ENCODE peak calls at places on chromosomes 2 and 18, in six cellular contexts. D is cardiac muscle cell; R is CD4-positive, alpha-beta T cell; M is B cell; Z is RWPE1; O is dorsolateral prefrontal cortex. L is an unnamed sample.

GRCh38 chr2:190973726-190974628 is 40.0 kb downstream of the STAT1 start:
- DNase-seq in R (no peak), D (no peak), Z (no peak), M (no peak), O (no peak), L (no peak)

GRCh38 chr2:110858135-110858737 is 125.9 kb downstream of the ACOXL start:
- DNase-seq in O (no peak), M (no peak), D (no peak), Z (no peak), R (peak; percentile 36), L (peak; percentile 77)

GRCh38 chr2:188328419-188328818 is 36.7 kb downstream of the GULP1 start:
- DNase-seq in D (no peak), M (no peak), Z (no peak), R (no peak), O (no peak), L (no peak)

GRCh38 chr2:27914793-27915175 is 24.3 kb downstream of the BABAM2 start:
- DNase-seq in D (no peak), Z (no peak), M (no peak), R (no peak), O (no peak), L (no peak)

GRCh38 chr18:10190564-10190963 is 263.9 kb upstream of the APCDD1 start:
- DNase-seq in R (no peak), M (no peak), D (no peak), Z (no peak), O (no peak), L (no peak)

GRCh38 chr18:1760901-1761300 is 810.4 kb downstream of the METTL4 start:
- DNase-seq in O (no peak), M (no peak), D (no peak), R (no peak), Z (peak; percentile 46), L (no peak)

GRCh38 chr2:132980304-132980703 is 310.3 kb upstream of the LYPD1 start:
- DNase-seq in O (no peak), Z (no peak), D (no peak), M (no peak), R (no peak), L (no peak)

GRCh38 chr18:26854292-26854881 is 11.1 kb downstream of the AQP4 start:
- DNase-seq in Z (no peak), O (no peak), R (no peak), D (no peak), M (no peak), L (no peak)

GRCh38 chr2:96690306-96691021 is 47.9 kb downstream of the FER1L5 start:
- DNase-seq in D (no peak), R (no peak), O (peak; percentile 21), Z (no peak), M (no peak), L (no peak)

GRCh38 chr2:26770986-26771586 is 7.0 kb downstream of the SLC35F6 start:
- DNase-seq in M (no peak), Z (peak; percentile 75), R (no peak), D (no peak), O (peak; percentile 56), L (peak; percentile 40)

GRCh38 chr2:216082805-216083204 is 1.1 kb downstream of the TMEM169 start:
- DNase-seq in M (peak; percentile 46), Z (no peak), D (peak; percentile 13), O (peak; percentile 50), R (no peak), L (no peak)

GRCh38 chr2:8674420-8675009 is 7.3 kb upstream of the ID2 start:
- DNase-seq in Z (no peak), M (no peak), O (no peak), D (no peak), R (no peak), L (no peak)

GRCh38 chr2:242004223-242004901 is 134.8 kb downstream of the RTP5 start:
- DNase-seq in M (no peak), O (no peak), R (no peak), D (no peak), Z (no peak), L (no peak)

GRCh38 chr2:18242716-18243115 is 317.7 kb downstream of the RDH14 start:
- DNase-seq in R (no peak), D (no peak), Z (no peak), O (no peak), M (no peak), L (no peak)

GRCh38 chr2:197144183-197144582 is 166.4 kb downstream of the ANKRD44 start:
- DNase-seq in M (no peak), Z (no peak), O (no peak), D (no peak), R (no peak), L (no peak)

GRCh38 chr2:19048593-19049264 is 309.7 kb downstream of the OSR1 start:
- DNase-seq in Z (no peak), R (no peak), O (no peak), D (no peak), M (no peak), L (no peak)

GRCh38 chr2:236659758-236660150 is 90.1 kb downstream of the ACKR3 start:
- DNase-seq in Z (no peak), O (no peak), D (no peak), R (no peak), M (no peak), L (no peak)

GRCh38 chr18:77088977-77089795 is 43.4 kb downstream of the MBP start:
- DNase-seq in O (no peak), M (no peak), D (no peak), R (no peak), Z (peak; percentile 76), L (no peak)

GRCh38 chr2:150876201-150877085 is 385.2 kb downstream of the RBM43 start:
- DNase-seq in M (no peak), D (peak; percentile 3), O (no peak), R (no peak), Z (no peak), L (no peak)

GRCh38 chr2:138531913-138532312 is 30.3 kb downstream of the SPOPL start:
- DNase-seq in M (no peak), O (no peak), D (peak; percentile 16), R (no peak), Z (no peak), L (no peak)

GRCh38 chr18:69787825-69788547 is 159.7 kb downstream of the CD226 start:
- DNase-seq in D (no peak), O (no peak), M (no peak), R (no peak), Z (no peak), L (no peak)

GRCh38 chr2:29981402-29981801 is 60.0 kb upstream of the ALK start:
- DNase-seq in Z (no peak), O (no peak), M (no peak), D (no peak), R (no peak), L (no peak)

GRCh38 chr2:218010116-218010837 is 7.5 kb upstream of the TNS1 start:
- DNase-seq in O (no peak), Z (peak; percentile 80), M (peak; percentile 84), D (peak; percentile 66), R (peak; percentile 16), L (peak; percentile 74)

DNA sequence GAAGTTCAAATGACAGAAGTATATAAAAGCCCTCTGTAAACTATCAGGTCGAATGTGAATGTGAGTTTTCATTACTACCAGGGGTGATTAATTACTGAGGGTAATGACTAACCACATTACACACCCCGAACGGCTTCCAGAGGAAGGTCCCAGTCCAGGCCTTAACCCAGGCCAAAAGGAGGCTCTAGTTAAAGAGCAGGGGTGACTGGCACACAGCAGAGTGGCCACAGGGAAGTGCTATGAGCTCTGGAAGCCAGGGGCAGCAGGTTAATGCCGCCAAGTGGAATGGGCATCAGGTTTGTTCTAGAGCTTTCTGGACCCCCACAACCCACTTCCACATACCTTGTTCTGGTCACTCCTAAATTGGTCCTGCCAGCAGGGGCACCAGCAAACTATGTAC is 87.7 kb downstream of the BCL11A start:
- DNase-seq in O (no peak), D (no peak), Z (peak; percentile 25), R (no peak), M (no peak), L (no peak)
- TF ChIP-seq CTCF in O (no peak), D (no peak), Z (no peak), R (no peak), M (no peak), L (no peak)

GRCh38 chr2:109456776-109457175 is 157.0 kb downstream of the SEPTIN10 start:
- DNase-seq in M (no peak), R (no peak), O (no peak), Z (no peak), D (no peak), L (no peak)

GRCh38 chr2:109459485-109459884 is 154.3 kb downstream of the SEPTIN10 start:
- DNase-seq in M (no peak), Z (no peak), R (no peak), D (no peak), O (no peak), L (no peak)

GRCh38 chr2:109457366-109457765 is 156.4 kb downstream of the SEPTIN10 start:
- DNase-seq in O (no peak), D (no peak), Z (no peak), M (no peak), R (no peak), L (no peak)

GRCh38 chr2:109458512-109458911 is 155.3 kb downstream of the SEPTIN10 start:
- DNase-seq in D (no peak), O (no peak), Z (no peak), M (no peak), R (no peak), L (no peak)

DNA sequence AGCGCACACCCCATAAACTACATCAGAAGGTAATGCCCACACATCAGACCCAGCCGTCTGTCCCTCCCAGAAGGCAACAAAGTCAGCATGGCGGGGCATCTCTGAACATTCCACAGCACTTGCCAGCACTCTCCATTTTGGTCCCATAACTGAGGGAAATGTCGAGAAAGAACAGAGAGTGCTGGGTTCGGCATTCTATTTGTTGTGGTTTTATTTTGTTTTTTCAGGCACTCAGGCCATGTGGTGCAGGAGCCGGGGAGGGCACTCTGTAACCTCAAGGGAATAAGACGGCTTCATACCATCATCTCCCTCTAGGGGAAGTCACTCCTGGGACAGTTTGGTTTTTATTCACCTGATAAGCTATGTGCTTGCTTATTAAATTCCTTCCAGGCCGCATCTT is 156.0 kb downstream of the SEPTIN10 start:
- DNase-seq in D (no peak), O (no peak), R (no peak), M (no peak), Z (no peak), L (no peak)
- TF ChIP-seq CTCF in D (peak; percentile 4), O (no peak), R (no peak), M (no peak), Z (no peak), L (no peak)

DNA sequence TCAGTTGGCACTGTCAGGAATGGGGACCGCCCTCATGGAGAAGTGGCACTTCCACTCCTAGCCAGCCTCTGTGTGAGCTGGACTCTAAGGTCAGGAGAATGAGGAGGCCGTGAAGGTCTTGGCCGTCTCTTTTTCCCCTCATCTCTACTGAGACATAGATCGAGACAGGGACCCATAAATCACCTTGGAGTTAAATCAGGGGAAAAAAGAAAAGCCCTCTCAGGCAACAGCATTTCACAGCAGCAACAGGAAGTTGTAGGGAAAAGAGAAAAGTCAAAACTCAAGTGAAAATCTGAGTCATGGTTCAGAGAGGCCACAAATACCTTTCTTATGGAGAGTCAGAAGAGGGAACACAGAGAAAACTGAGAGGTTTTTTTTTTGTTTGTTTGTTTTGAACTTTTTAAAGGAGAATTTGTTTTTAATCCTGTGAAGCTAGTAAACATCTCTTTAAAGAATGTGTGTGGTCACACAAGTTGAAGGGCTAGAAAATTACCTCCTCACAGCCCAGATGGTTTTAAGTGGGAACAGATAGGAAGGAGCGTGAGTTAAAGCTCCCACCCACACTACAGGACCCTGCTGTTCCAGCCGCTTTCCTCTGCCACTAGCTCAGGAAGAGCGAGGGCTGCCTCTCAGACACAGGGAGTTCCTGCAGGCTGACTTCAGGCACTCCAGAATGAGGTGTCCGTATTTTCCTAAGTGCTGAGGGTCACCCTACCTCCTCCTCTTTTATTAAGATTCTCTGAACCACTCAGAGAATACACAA is 30.6 kb upstream of the CYP1B1 start:
- DNase-seq in Z (no peak), R (no peak), D (peak; percentile 41), M (no peak), O (no peak), L (no peak)
- TF ChIP-seq CTCF in Z (no peak), R (no peak), D (no peak), M (no peak), O (no peak), L (no peak)

GRCh38 chr2:129661942-129662341 is 317.5 kb upstream of the RAB6C start:
- DNase-seq in D (no peak), R (no peak), Z (no peak), O (no peak), M (no peak), L (no peak)
- TF ChIP-seq CTCF in D (no peak), R (no peak), Z (no peak), O (no peak), M (no peak), L (no peak)